ENCODE peak calls at places on chromosomes 6 and 20, in eight cellular contexts. I, P, L, X, V, Y, E and Q are unnamed samples.

GRCh38 chr6:107657755-107658461 is 166.2 kb downstream of the SCML4 start:
- DNase-seq in P (no peak), V (peak; percentile 83), E (peak; percentile 80), I (no peak), Y (peak; percentile 93), X (peak; percentile 88), L (peak; percentile 51), Q (no peak)

GRCh38 chr6:163731215-163732013 is 316.9 kb downstream of the QKI start:
- DNase-seq in X (no peak), V (no peak), P (no peak), I (no peak), Y (peak; percentile 44), E (no peak), L (no peak), Q (peak; percentile 57)

GRCh38 chr6:157989541-157990289 is 8.1 kb downstream of the SYNJ2 start:
- DNase-seq in Y (peak; percentile 33), E (no peak), P (no peak), L (peak; percentile 91), V (peak; percentile 82), I (no peak), X (peak; percentile 78), Q (peak; percentile 91)

GRCh38 chr6:138517635-138518034 is 18.3 kb upstream of the NHSL1 start:
- DNase-seq in Y (peak; percentile 24), P (peak; percentile 41), L (peak; percentile 43), I (no peak), X (peak; percentile 36), V (no peak), E (peak; percentile 59), Q (no peak)

GRCh38 chr20:33209789-33210188 is 7.4 kb upstream of the BPIFA3 start:
- DNase-seq in V (no peak), L (peak; percentile 76), I (peak; percentile 2), E (peak; percentile 31), P (peak; percentile 2), X (peak; percentile 26), Y (peak; percentile 61), Q (no peak)

GRCh38 chr6:152268846-152269442 is 368.2 kb downstream of the SYNE1 start:
- DNase-seq in X (no peak), I (no peak), V (no peak), P (no peak), Y (peak; percentile 14), L (no peak), E (no peak), Q (no peak)

GRCh38 chr20:10347066-10347465 is 87.0 kb downstream of the MKKS start:
- DNase-seq in Y (no peak), P (no peak), V (no peak), E (no peak), X (no peak), I (no peak), L (no peak), Q (no peak)

GRCh38 chr6:26235240-26235730 is 129.7 kb upstream of the BTN3A2 start:
- DNase-seq in L (no peak), I (no peak), E (no peak), Y (no peak), P (no peak), X (no peak), V (no peak), Q (no peak)

GRCh38 chr6:170279977-170280688 is 10.7 kb downstream of the DLL1 start:
- DNase-seq in L (peak; percentile 84), X (no peak), E (peak; percentile 92), V (peak; percentile 99), Y (no peak), I (no peak), P (peak; percentile 57), Q (peak; percentile 91)

GRCh38 chr6:127288705-127289104 is 22.0 kb downstream of the RNF146 start:
- DNase-seq in L (no peak), P (no peak), X (no peak), I (no peak), Y (peak; percentile 43), V (no peak), E (no peak), Q (no peak)

GRCh38 chr6:148427333-148427732 is 84.7 kb downstream of the SASH1 start:
- DNase-seq in L (no peak), X (no peak), P (no peak), E (no peak), Y (no peak), V (no peak), I (no peak), Q (no peak)

GRCh38 chr6:156848533-156848932 is 71.4 kb downstream of the ARID1B start:
- DNase-seq in Y (peak; percentile 59), E (no peak), P (no peak), L (no peak), I (no peak), V (peak; percentile 71), X (peak; percentile 24), Q (no peak)

GRCh38 chr6:124131259-124131658 is 327.6 kb downstream of the NKAIN2 start:
- DNase-seq in I (no peak), V (no peak), X (peak; percentile 74), P (no peak), Y (peak; percentile 84), E (no peak), L (no peak), Q (no peak)